ENCODE peak calls at places on chromosomes 3 and 15, in five cellular contexts. I, H, X, G and Y are unnamed samples.

GRCh38 chr15:42494998-42495360 is 455 bp upstream of the SNAP23 start:
- DNase-seq in X (peak; percentile 34), I (no peak), H (peak; percentile 49), G (peak; percentile 93), Y (no peak)

GRCh38 chr3:152335273-152335672 is 66.5 kb downstream of the MBNL1 start:
- DNase-seq in G (no peak), X (no peak), I (no peak), H (no peak), Y (no peak)

GRCh38 chr3:12294885-12295580 is 6.2 kb downstream of the PPARG start:
- DNase-seq in I (no peak), X (no peak), G (no peak), H (peak; percentile 80), Y (no peak)

GRCh38 chr15:49182128-49182527 is 12.1 kb downstream of the GALK2 start:
- DNase-seq in H (no peak), X (no peak), G (no peak), I (no peak), Y (no peak)

GRCh38 chr3:111924283-111924682 is 54.5 kb upstream of the ABHD10 start:
- DNase-seq in G (peak; percentile 39), H (peak; percentile 73), X (no peak), I (no peak), Y (no peak)

GRCh38 chr3:192409838-192410683 is 317.3 kb downstream of the FGF12 start:
- DNase-seq in X (no peak), I (no peak), G (no peak), H (no peak), Y (no peak)

GRCh38 chr3:49415931-49416601 is 3.8 kb downstream of the TCTA start:
- DNase-seq in H (no peak), X (peak; percentile 80), G (no peak), I (peak; percentile 74), Y (peak; percentile 65)

GRCh38 chr3:126351086-126351770 is 6.0 kb downstream of the KLF15 start:
- DNase-seq in I (no peak), X (no peak), G (no peak), H (no peak), Y (no peak)

GRCh38 chr15:44713006-44713966 is 2.0 kb downstream of the B2M start:
- DNase-seq in H (peak; percentile 70), X (no peak), G (no peak), I (no peak), Y (no peak)

DNA sequence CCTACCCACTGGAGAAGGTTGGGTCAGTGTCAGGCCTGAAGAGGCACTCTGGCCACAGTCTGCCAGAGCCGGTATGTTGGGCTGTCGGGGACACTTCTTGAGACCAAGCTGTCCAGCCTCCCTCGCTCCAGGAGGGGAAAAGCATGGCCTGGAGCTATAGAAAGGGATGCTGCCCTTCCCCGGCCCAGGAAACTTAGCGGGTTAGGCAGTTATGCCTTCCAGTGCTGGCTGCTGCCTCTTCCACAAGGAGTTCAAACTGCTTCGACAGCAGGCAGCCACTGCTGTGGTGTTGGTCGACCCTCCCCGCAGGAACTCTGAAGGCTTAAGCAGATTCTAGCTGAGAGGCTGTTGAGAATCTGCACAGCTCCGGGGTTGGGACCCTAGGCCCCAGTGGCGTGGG is 819.4 kb downstream of the DIPK2A start:
- DNase-seq in G (no peak), I (no peak), X (no peak), H (no peak), Y (no peak)
- H3K9me3 ChIP-seq in G (no peaks in the 10 kb centered on the region), I (no peaks in the 10 kb centered on the region), X (no peaks in the 10 kb centered on the region), H (no peaks in the 10 kb centered on the region), Y (no peaks in the 10 kb centered on the region)

GRCh38 chr15:66184936-66185790 is 68.4 kb downstream of the MEGF11 start:
- DNase-seq in X (no peak), G (no peak), H (no peak), I (no peak), Y (no peak)

GRCh38 chr15:66184492-66184891 is 69.1 kb downstream of the MEGF11 start:
- DNase-seq in I (no peak), G (no peak), H (no peak), X (no peak), Y (no peak)

GRCh38 chr15:66187271-66187670 is 66.3 kb downstream of the MEGF11 start:
- DNase-seq in H (no peak), G (no peak), X (no peak), I (no peak), Y (no peak)

GRCh38 chr15:66188464-66188863 is 65.1 kb downstream of the MEGF11 start:
- DNase-seq in H (no peak), X (no peak), G (no peak), I (no peak), Y (no peak)

GRCh38 chr15:66186049-66186825 is 67.3 kb downstream of the MEGF11 start:
- DNase-seq in I (no peak), H (no peak), X (no peak), G (no peak), Y (no peak)
- H3K9me3 ChIP-seq in I (no peaks in the 10 kb centered on the region), H (no peaks in the 10 kb centered on the region), X (no peaks in the 10 kb centered on the region), G (no peaks in the 10 kb centered on the region), Y (no peaks in the 10 kb centered on the region)

GRCh38 chr15:94877833-94878232 is 646.5 kb downstream of the MCTP2 start:
- DNase-seq in I (no peak), G (no peak), X (no peak), H (no peak), Y (no peak)
- H3K9me3 ChIP-seq in I (no peaks in the 10 kb centered on the region), G (no peaks in the 10 kb centered on the region), X (no peaks in the 10 kb centered on the region), H (no peaks in the 10 kb centered on the region), Y (no peaks in the 10 kb centered on the region)

GRCh38 chr3:124078978-124079911 is 87.3 kb upstream of the ROPN1 start:
- DNase-seq in I (no peak), X (no peak), H (peak; percentile 72), G (peak; percentile 45), Y (no peak)
- H3K9me3 ChIP-seq in I (no peaks in the 10 kb centered on the region), X (no peaks in the 10 kb centered on the region), H (no peaks in the 10 kb centered on the region), G (no peaks in the 10 kb centered on the region), Y (no peaks in the 10 kb centered on the region)

DNA sequence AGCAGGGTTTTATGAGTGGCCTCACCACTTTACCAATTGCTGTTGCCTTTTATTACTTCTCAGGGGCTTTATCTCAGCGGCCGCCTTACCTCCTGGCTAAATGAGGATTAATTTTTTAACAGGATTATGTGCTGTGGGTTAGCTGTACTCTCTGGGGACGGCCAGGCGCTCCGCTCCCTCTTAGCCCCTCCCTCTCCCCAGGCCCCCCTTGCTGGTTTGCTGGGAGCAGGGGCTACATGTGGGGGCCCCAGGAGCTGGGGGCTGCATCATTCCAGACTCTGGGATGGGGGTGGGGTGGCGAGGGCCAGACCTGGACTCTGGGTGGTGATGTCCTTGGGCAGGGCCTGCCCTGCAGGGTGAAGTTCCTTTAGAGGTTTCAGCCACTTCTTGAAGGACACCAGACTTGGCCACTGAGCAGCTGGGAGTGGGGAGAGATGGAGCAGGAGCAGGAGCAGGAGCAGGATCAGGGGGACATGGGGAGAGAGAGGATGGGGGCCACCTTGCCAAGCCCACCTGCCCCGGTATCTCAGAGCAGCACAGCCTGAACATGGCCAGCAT is 196.1 kb downstream of the GOLGA6L6 start:
- DNase-seq in H (no peak), G (no peak), X (peak; percentile 15), I (no peak), Y (no peak)
- H3K9me3 ChIP-seq in H (peaks cover 53% of the 10 kb centered on the region), G (no peaks in the 10 kb centered on the region), X (no peaks in the 10 kb centered on the region), I (no peaks in the 10 kb centered on the region), Y (no peaks in the 10 kb centered on the region)

DNA sequence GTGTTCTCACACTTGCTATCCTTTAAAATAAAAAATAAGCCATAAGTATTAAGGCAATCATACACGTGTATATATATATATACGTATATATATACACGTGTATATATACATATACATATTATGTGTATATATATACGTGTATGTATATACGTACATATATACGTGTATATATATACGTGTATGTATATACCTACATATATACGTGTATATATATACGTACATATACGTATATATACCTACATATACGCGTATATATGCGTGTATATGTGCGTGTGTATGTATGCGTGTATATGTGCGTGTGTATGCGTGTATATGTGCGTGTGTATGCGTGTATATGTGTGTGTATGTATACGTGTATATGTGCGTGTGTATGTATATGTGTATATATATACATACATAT is 477.3 kb upstream of the ARRDC4 start:
- DNase-seq in X (no peak), H (no peak), G (no peak), I (no peak), Y (no peak)
- H3K9me3 ChIP-seq in X (no peaks in the 10 kb centered on the region), H (no peaks in the 10 kb centered on the region), G (no peaks in the 10 kb centered on the region), I (no peaks in the 10 kb centered on the region), Y (no peaks in the 10 kb centered on the region)